ENCODE peak calls at places on chromosomes 12 and 14, in four cellular contexts. One of them, this sample, is unnamed.
A peak's percentile ranks its signal among the peaks of the same experiment; 100 is the strongest.

GRCh38 chr12:113044516-113044915 is 12.0 kb upstream of the DTX1 start:
- DNase-seq in hepatocyte: no peak
- DNase-seq in lower lobe of right lung: no peak
- DNase-seq in MM.1S: no peak
- DNase-seq in this sample: no peak

GRCh38 chr12:78210494-78210860 is 379.8 kb downstream of the NAV3 start:
- DNase-seq in hepatocyte: no peak
- DNase-seq in lower lobe of right lung: no peak
- DNase-seq in MM.1S: no peak
- DNase-seq in this sample: no peak

GRCh38 chr12:55996715-55997534 is at the start of gene SUOX:
- DNase-seq in hepatocyte: peak; percentile 97
- DNase-seq in lower lobe of right lung: peak; percentile 98
- DNase-seq in MM.1S: peak; percentile 98
- DNase-seq in this sample: peak; percentile 84

GRCh38 chr14:29846339-29847129 is 81.1 kb downstream of the PRKD1 start:
- DNase-seq in hepatocyte: no peak
- DNase-seq in lower lobe of right lung: no peak
- DNase-seq in MM.1S: no peak
- DNase-seq in this sample: no peak

GRCh38 chr12:18551703-18552102 is 186.1 kb downstream of the PLCZ1 start:
- DNase-seq in hepatocyte: no peak
- DNase-seq in lower lobe of right lung: no peak
- DNase-seq in MM.1S: no peak
- DNase-seq in this sample: no peak

GRCh38 chr14:20560961-20561360 is at the start of gene RNASE9:
- DNase-seq in hepatocyte: no peak
- DNase-seq in lower lobe of right lung: no peak
- DNase-seq in MM.1S: no peak
- DNase-seq in this sample: no peak

GRCh38 chr14:76777721-76778120 is 16.5 kb downstream of the VASH1 start:
- DNase-seq in hepatocyte: no peak
- DNase-seq in lower lobe of right lung: no peak
- DNase-seq in MM.1S: no peak
- DNase-seq in this sample: no peak

GRCh38 chr14:95311752-95312151 is 8.0 kb downstream of the CLMN start:
- DNase-seq in hepatocyte: no peak
- DNase-seq in lower lobe of right lung: peak; percentile 60
- DNase-seq in MM.1S: no peak
- DNase-seq in this sample: no peak

GRCh38 chr14:65250162-65250495 is 147.8 kb upstream of the MAX start:
- DNase-seq in hepatocyte: no peak
- DNase-seq in lower lobe of right lung: no peak
- DNase-seq in MM.1S: no peak
- DNase-seq in this sample: no peak

GRCh38 chr14:52948836-52949235 is 2.0 kb downstream of the FERMT2 start:
- DNase-seq in hepatocyte: no peak
- DNase-seq in lower lobe of right lung: no peak
- DNase-seq in MM.1S: no peak
- DNase-seq in this sample: no peak

GRCh38 chr12:66236969-66237368 is 48.0 kb downstream of the IRAK3 start:
- DNase-seq in hepatocyte: no peak
- DNase-seq in lower lobe of right lung: no peak
- DNase-seq in MM.1S: no peak
- DNase-seq in this sample: peak; percentile 5

GRCh38 chr12:59425798-59426197 is 170.0 kb upstream of the SLC16A7 start:
- DNase-seq in hepatocyte: no peak
- DNase-seq in lower lobe of right lung: no peak
- DNase-seq in MM.1S: no peak
- DNase-seq in this sample: no peak

GRCh38 chr12:131621701-131622421 is 89.0 kb upstream of the SFSWAP start:
- DNase-seq in hepatocyte: no peak
- DNase-seq in lower lobe of right lung: no peak
- DNase-seq in MM.1S: no peak
- DNase-seq in this sample: no peak

GRCh38 chr12:29455087-29455486 is 42.4 kb downstream of the OVCH1 start:
- DNase-seq in hepatocyte: no peak
- DNase-seq in lower lobe of right lung: no peak
- DNase-seq in MM.1S: no peak
- DNase-seq in this sample: no peak

GRCh38 chr14:94974893-94975292 is 182.4 kb downstream of the DICER1 start:
- DNase-seq in hepatocyte: no peak
- DNase-seq in lower lobe of right lung: no peak
- DNase-seq in MM.1S: no peak
- DNase-seq in this sample: no peak

GRCh38 chr14:67426983-67427601 is 15.1 kb upstream of the PLEK2 start:
- DNase-seq in hepatocyte: peak; percentile 91
- DNase-seq in lower lobe of right lung: peak; percentile 73
- DNase-seq in MM.1S: peak; percentile 72
- DNase-seq in this sample: peak; percentile 39

GRCh38 chr12:56766535-56766934 is 3.4 kb downstream of the HSD17B6 start:
- DNase-seq in hepatocyte: no peak
- DNase-seq in lower lobe of right lung: no peak
- DNase-seq in MM.1S: no peak
- DNase-seq in this sample: peak; percentile 30

GRCh38 chr12:28575593-28576205 is 385.4 kb downstream of the CCDC91 start:
- DNase-seq in hepatocyte: no peak
- DNase-seq in lower lobe of right lung: no peak
- DNase-seq in MM.1S: no peak
- DNase-seq in this sample: no peak

GRCh38 chr12:28742791-28743190 is 406.3 kb upstream of the FAR2 start:
- DNase-seq in hepatocyte: no peak
- DNase-seq in lower lobe of right lung: no peak
- DNase-seq in MM.1S: no peak
- DNase-seq in this sample: no peak

GRCh38 chr12:105041186-105041585 is 43.1 kb downstream of the ALDH1L2 start:
- DNase-seq in hepatocyte: no peak
- DNase-seq in lower lobe of right lung: no peak
- DNase-seq in MM.1S: no peak
- DNase-seq in this sample: no peak

GRCh38 chr12:48198619-48198973 is 4.5 kb downstream of the OR10AD1 start:
- DNase-seq in hepatocyte: no peak
- DNase-seq in lower lobe of right lung: peak; percentile 64
- DNase-seq in MM.1S: no peak
- DNase-seq in this sample: no peak

GRCh38 chr12:19546027-19546426 is 106.7 kb downstream of the AEBP2 start:
- DNase-seq in hepatocyte: no peak
- DNase-seq in lower lobe of right lung: no peak
- DNase-seq in MM.1S: no peak
- DNase-seq in this sample: no peak

GRCh38 chr12:8081228-8081920 is 700 bp upstream of the NECAP1 start:
- DNase-seq in hepatocyte: peak; percentile 16
- DNase-seq in lower lobe of right lung: no peak
- DNase-seq in MM.1S: peak; percentile 78
- DNase-seq in this sample: no peak

GRCh38 chr14:45003924-45004323 is 41.9 kb downstream of the TOGARAM1 start:
- DNase-seq in hepatocyte: no peak
- DNase-seq in lower lobe of right lung: no peak
- DNase-seq in MM.1S: no peak
- DNase-seq in this sample: no peak

GRCh38 chr14:19878029-19878642 is 3.2 kb downstream of the OR4K2 start:
- DNase-seq in hepatocyte: no peak
- DNase-seq in lower lobe of right lung: no peak
- DNase-seq in MM.1S: peak; percentile 28
- DNase-seq in this sample: no peak

GRCh38 chr14:28751467-28752058 is 15.0 kb upstream of the FOXG1 start:
- DNase-seq in hepatocyte: peak; percentile 80
- DNase-seq in lower lobe of right lung: no peak
- DNase-seq in MM.1S: peak; percentile 50
- DNase-seq in this sample: no peak

GRCh38 chr12:25694072-25694471 is 141.0 kb upstream of the LMNTD1 start:
- DNase-seq in hepatocyte: peak; percentile 33
- DNase-seq in lower lobe of right lung: no peak
- DNase-seq in MM.1S: no peak
- DNase-seq in this sample: no peak

GRCh38 chr12:78398750-78399149 is 465.8 kb upstream of the SYT1 start:
- DNase-seq in hepatocyte: no peak
- DNase-seq in lower lobe of right lung: no peak
- DNase-seq in MM.1S: no peak
- DNase-seq in this sample: no peak

GRCh38 chr12:68613209-68613904 is 2.7 kb downstream of the RAP1B start:
- DNase-seq in hepatocyte: peak; percentile 10
- DNase-seq in lower lobe of right lung: no peak
- DNase-seq in MM.1S: no peak
- DNase-seq in this sample: no peak

GRCh38 chr12:13208533-13209278 is 12.2 kb downstream of the EMP1 start:
- DNase-seq in hepatocyte: peak; percentile 54
- DNase-seq in lower lobe of right lung: no peak
- DNase-seq in MM.1S: peak; percentile 56
- DNase-seq in this sample: no peak

GRCh38 chr12:111687255-111687654 is 1.4 kb downstream of the ACAD10 start:
- DNase-seq in hepatocyte: peak; percentile 13
- DNase-seq in lower lobe of right lung: no peak
- DNase-seq in MM.1S: peak; percentile 46
- DNase-seq in this sample: no peak

GRCh38 chr12:54891717-54892478 is 37.6 kb downstream of the MUCL1 start:
- DNase-seq in hepatocyte: peak; percentile 65
- DNase-seq in lower lobe of right lung: no peak
- DNase-seq in MM.1S: no peak
- DNase-seq in this sample: no peak

GRCh38 chr12:102950107-102950949 is 7.1 kb upstream of the ASCL1 start:
- DNase-seq in hepatocyte: peak; percentile 80
- DNase-seq in lower lobe of right lung: peak; percentile 48
- DNase-seq in MM.1S: no peak
- DNase-seq in this sample: peak; percentile 31

GRCh38 chr12:51127050-51127729 is 43.8 kb upstream of the CSRNP2 start:
- DNase-seq in hepatocyte: no peak
- DNase-seq in lower lobe of right lung: no peak
- DNase-seq in MM.1S: peak; percentile 75
- DNase-seq in this sample: no peak

DNA sequence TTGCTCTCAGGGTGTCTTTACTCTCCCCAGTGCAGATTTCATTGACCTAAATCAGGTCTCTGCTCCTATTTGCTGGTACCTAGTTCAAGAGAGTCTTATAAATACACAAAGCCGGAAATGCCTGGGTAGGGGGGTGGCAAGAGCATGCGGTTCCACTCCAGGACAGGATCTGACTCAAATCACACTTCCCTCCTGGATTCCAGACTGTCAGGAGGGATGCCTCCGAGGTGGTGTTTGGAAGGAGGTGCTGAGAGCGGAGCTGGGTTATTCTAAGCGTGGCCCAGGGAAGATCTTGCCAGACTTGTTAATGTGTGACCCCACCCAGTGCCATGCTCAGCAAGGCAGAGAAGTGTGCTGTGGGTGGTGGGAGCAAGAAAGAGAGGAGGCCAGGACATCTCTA is 49.8 kb downstream of the B4GALNT3 start:
- DNase-seq in hepatocyte: no peak
- DNase-seq in lower lobe of right lung: no peak
- DNase-seq in MM.1S: no peak
- DNase-seq in this sample: no peak
- H3K4me3 ChIP-seq in hepatocyte: no peak overlapping the region
- H3K4me3 ChIP-seq in lower lobe of right lung: no peak overlapping the region
- H3K4me3 ChIP-seq in MM.1S: no peak overlapping the region
- H3K4me3 ChIP-seq in this sample: no peak overlapping the region

GRCh38 chr12:115895247-115895646 is 382.2 kb downstream of the MED13L start:
- DNase-seq in hepatocyte: no peak
- DNase-seq in lower lobe of right lung: no peak
- DNase-seq in MM.1S: no peak
- DNase-seq in this sample: no peak
- TF ChIP-seq CTCF in hepatocyte: no peak
- TF ChIP-seq CTCF in lower lobe of right lung: no peak
- TF ChIP-seq CTCF in MM.1S: peak; percentile 22
- TF ChIP-seq CTCF in this sample: peak; percentile 22

GRCh38 chr12:98893601-98894411 is 248.7 kb downstream of the APAF1 start:
- DNase-seq in hepatocyte: no peak
- DNase-seq in lower lobe of right lung: no peak
- DNase-seq in MM.1S: no peak
- DNase-seq in this sample: no peak
- H3K27me3 ChIP-seq in hepatocyte: peaks cover 86% of the 10 kb centered on the region
- H3K27me3 ChIP-seq in lower lobe of right lung: peaks cover 54% of the 10 kb centered on the region
- H3K27me3 ChIP-seq in MM.1S: peaks cover 5% of the 10 kb centered on the region
- H3K27me3 ChIP-seq in this sample: no peaks in the 10 kb centered on the region

GRCh38 chr12:116726749-116727148 is 11.1 kb downstream of the SPRING1 start:
- DNase-seq in hepatocyte: no peak
- DNase-seq in lower lobe of right lung: no peak
- DNase-seq in MM.1S: no peak
- DNase-seq in this sample: no peak
- H3K4me3 ChIP-seq in hepatocyte: no peak overlapping the region
- H3K4me3 ChIP-seq in lower lobe of right lung: no peak overlapping the region
- H3K4me3 ChIP-seq in MM.1S: no peak overlapping the region
- H3K4me3 ChIP-seq in this sample: no peak overlapping the region

GRCh38 chr12:114674201-114675047 is 9.6 kb downstream of the TBX3 start:
- DNase-seq in hepatocyte: peak; percentile 41
- DNase-seq in lower lobe of right lung: no peak
- DNase-seq in MM.1S: no peak
- DNase-seq in this sample: no peak
- TF ChIP-seq CTCF in hepatocyte: no peak
- TF ChIP-seq CTCF in lower lobe of right lung: no peak
- TF ChIP-seq CTCF in MM.1S: no peak
- TF ChIP-seq CTCF in this sample: no peak

GRCh38 chr14:92492261-92492660 is 21.3 kb upstream of the RIN3 start:
- DNase-seq in hepatocyte: no peak
- DNase-seq in lower lobe of right lung: no peak
- DNase-seq in MM.1S: no peak
- DNase-seq in this sample: no peak
- H3K27me3 ChIP-seq in hepatocyte: no peaks in the 10 kb centered on the region
- H3K27me3 ChIP-seq in lower lobe of right lung: no peaks in the 10 kb centered on the region
- H3K27me3 ChIP-seq in MM.1S: no peaks in the 10 kb centered on the region
- H3K27me3 ChIP-seq in this sample: no peaks in the 10 kb centered on the region

GRCh38 chr12:124626841-124627502 is 59.6 kb upstream of the NCOR2 start:
- DNase-seq in hepatocyte: peak; percentile 44
- DNase-seq in lower lobe of right lung: no peak
- DNase-seq in MM.1S: no peak
- DNase-seq in this sample: no peak
- H3K4me3 ChIP-seq in hepatocyte: no peak overlapping the region
- H3K4me3 ChIP-seq in lower lobe of right lung: no peak overlapping the region
- H3K4me3 ChIP-seq in MM.1S: no peak overlapping the region
- H3K4me3 ChIP-seq in this sample: no peak overlapping the region